ENCODE peak calls at places on chromosomes 3 and 15, in nine cellular contexts. V, E, I, L, B, M, F, O and A are unnamed samples.

GRCh38 chr3:18098960-18099587 is 326.1 kb downstream of the SATB1 start:
- DNase-seq in V (no peak), E (peak), I (no peak), L (no peak), B (peak), M (no peak), F (peak), O (peak), A (peak)

GRCh38 chr3:129289201-129289921 is 10.7 kb downstream of the HMCES start:
- DNase-seq in V (no peak), E (peak), I (no peak), L (no peak), B (no peak), M (no peak), F (peak), O (no peak), A (no peak)

GRCh38 chr15:40282870-40283614 is at the start of gene ANKRD63:
- DNase-seq in V (no peak), E (peak), I (no peak), L (no peak), B (peak), M (no peak), F (no peak), O (no peak), A (no peak)

GRCh38 chr15:43514241-43515057 is 3.0 kb upstream of the MAP1A start:
- DNase-seq in V (peak), E (peak), I (no peak), L (peak), B (peak), M (no peak), F (peak), O (no peak), A (no peak)

GRCh38 chr3:30289324-30289723 is 317.1 kb upstream of the TGFBR2 start:
- DNase-seq in V (no peak), E (peak), I (no peak), L (no peak), B (no peak), M (no peak), F (peak), O (no peak), A (no peak)

GRCh38 chr3:12329063-12329462 is 40.2 kb downstream of the PPARG start:
- DNase-seq in V (no peak), E (no peak), I (no peak), L (no peak), B (no peak), M (no peak), F (no peak), O (no peak), A (no peak)

GRCh38 chr15:101657171-101657570 is 5.0 kb upstream of the TM2D3 start:
- DNase-seq in V (no peak), E (no peak), I (no peak), L (no peak), B (no peak), M (no peak), F (no peak), O (no peak), A (no peak)

GRCh38 chr3:4551826-4552442 is 58.8 kb downstream of the ITPR1 start:
- DNase-seq in V (no peak), E (no peak), I (no peak), L (no peak), B (no peak), M (no peak), F (no peak), O (no peak), A (no peak)

GRCh38 chr3:144968951-144969350 is 997.3 kb downstream of the DIPK2A start:
- DNase-seq in V (no peak), E (peak), I (no peak), L (no peak), B (no peak), M (no peak), F (no peak), O (no peak), A (no peak)

GRCh38 chr3:42504334-42505202 is 2.1 kb downstream of the VIPR1 start:
- DNase-seq in V (peak), E (no peak), I (no peak), L (no peak), B (peak), M (no peak), F (no peak), O (no peak), A (no peak)

GRCh38 chr15:82165948-82166376 is 96.6 kb downstream of the EFL1 start:
- DNase-seq in V (no peak), E (peak), I (no peak), L (no peak), B (no peak), M (peak), F (peak), O (no peak), A (no peak)

GRCh38 chr15:77144028-77144427 is 73.1 kb upstream of the TSPAN3 start:
- DNase-seq in V (no peak), E (peak), I (no peak), L (no peak), B (no peak), M (no peak), F (peak), O (no peak), A (peak)

GRCh38 chr3:53938645-53939044 is 47.0 kb upstream of the SELENOK start:
- DNase-seq in V (no peak), E (peak), I (no peak), L (peak), B (peak), M (no peak), F (peak), O (peak), A (peak)

GRCh38 chr3:58256511-58256910 is 18.9 kb downstream of the ABHD6 start:
- DNase-seq in V (no peak), E (no peak), I (no peak), L (no peak), B (no peak), M (no peak), F (no peak), O (no peak), A (no peak)

GRCh38 chr3:182118081-182118480 is 406.4 kb downstream of the SOX2 start:
- DNase-seq in V (no peak), E (peak), I (no peak), L (no peak), B (no peak), M (no peak), F (no peak), O (peak), A (no peak)

GRCh38 chr3:117473981-117474563 is 764.5 kb downstream of the TUSC7 start:
- DNase-seq in V (no peak), E (no peak), I (no peak), L (no peak), B (no peak), M (no peak), F (no peak), O (no peak), A (no peak)

GRCh38 chr15:33442449-33442848 is 131.7 kb downstream of the RYR3 start:
- DNase-seq in V (no peak), E (no peak), I (no peak), L (no peak), B (no peak), M (no peak), F (no peak), O (no peak), A (no peak)

GRCh38 chr3:45546223-45546622 is 48.3 kb upstream of the LIMD1 start:
- DNase-seq in V (no peak), E (no peak), I (no peak), L (no peak), B (no peak), M (no peak), F (no peak), O (no peak), A (no peak)

GRCh38 chr3:62149962-62150361 is 223.4 kb downstream of the FEZF2 start:
- DNase-seq in V (no peak), E (peak), I (no peak), L (no peak), B (no peak), M (no peak), F (peak), O (no peak), A (no peak)

GRCh38 chr15:76932090-76932966 is 779 bp downstream of the RCN2 start:
- DNase-seq in V (no peak), E (peak), I (no peak), L (no peak), B (peak), M (no peak), F (peak), O (no peak), A (no peak)

GRCh38 chr15:57477736-57478522 is 101.6 kb downstream of the CGNL1 start:
- DNase-seq in V (no peak), E (no peak), I (no peak), L (no peak), B (no peak), M (peak), F (no peak), O (no peak), A (no peak)

GRCh38 chr3:143327388-143327787 is 207.8 kb downstream of the CHST2 start:
- DNase-seq in V (no peak), E (peak), I (no peak), L (no peak), B (no peak), M (no peak), F (peak), O (no peak), A (no peak)

GRCh38 chr3:143331336-143331735 is 211.8 kb downstream of the CHST2 start:
- DNase-seq in V (no peak), E (peak), I (no peak), L (no peak), B (no peak), M (no peak), F (peak), O (no peak), A (no peak)

GRCh38 chr3:143328459-143328858 is 208.9 kb downstream of the CHST2 start:
- DNase-seq in V (no peak), E (peak), I (no peak), L (no peak), B (peak), M (no peak), F (no peak), O (no peak), A (peak)

GRCh38 chr3:143330316-143330868 is 210.8 kb downstream of the CHST2 start:
- DNase-seq in V (no peak), E (no peak), I (no peak), L (no peak), B (no peak), M (no peak), F (no peak), O (no peak), A (no peak)

GRCh38 chr3:143329567-143330164 is 210.1 kb downstream of the CHST2 start:
- DNase-seq in V (no peak), E (peak), I (no peak), L (no peak), B (no peak), M (no peak), F (no peak), O (no peak), A (no peak)
- TF ChIP-seq CTCF in V (no peak), E (no peak), I (no peak), L (no peak), B (no peak), M (no peak), F (no peak), O (no peak), A (no peak)

GRCh38 chr15:93179072-93179471 is 90.1 kb upstream of the RGMA start:
- DNase-seq in V (peak), E (no peak), I (no peak), L (no peak), B (peak), M (peak), F (no peak), O (no peak), A (no peak)

GRCh38 chr15:93180128-93180527 is 91.1 kb upstream of the RGMA start:
- DNase-seq in V (no peak), E (no peak), I (no peak), L (no peak), B (no peak), M (no peak), F (no peak), O (no peak), A (no peak)

GRCh38 chr15:93179704-93180103 is 90.7 kb upstream of the RGMA start:
- DNase-seq in V (no peak), E (no peak), I (no peak), L (peak), B (no peak), M (no peak), F (no peak), O (no peak), A (no peak)

GRCh38 chr15:93180656-93181055 is 91.6 kb upstream of the RGMA start:
- DNase-seq in V (no peak), E (no peak), I (no peak), L (peak), B (no peak), M (no peak), F (no peak), O (no peak), A (no peak)

DNA sequence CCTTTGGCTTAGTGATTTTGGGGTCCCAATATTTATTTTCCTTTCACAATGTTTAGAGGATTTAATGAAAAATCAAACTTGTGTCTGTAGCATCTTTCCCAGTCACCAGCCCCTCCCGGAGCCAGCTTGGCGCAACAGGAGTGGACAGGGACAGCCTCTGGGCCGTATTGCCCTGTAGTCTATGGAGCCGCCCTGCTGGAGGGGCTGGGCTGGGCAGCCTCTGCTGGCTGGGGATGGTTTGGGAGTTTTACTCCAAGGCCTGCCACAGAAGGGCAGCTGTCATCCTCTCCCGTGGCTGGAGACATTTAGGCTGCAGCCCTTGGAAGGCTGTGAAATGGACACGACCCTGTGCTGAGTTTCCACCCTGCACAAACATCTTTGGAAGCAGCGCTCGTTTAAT is 89.4 kb upstream of the RGMA start:
- DNase-seq in V (no peak), E (no peak), I (no peak), L (peak), B (no peak), M (no peak), F (no peak), O (no peak), A (no peak)
- TF ChIP-seq CTCF in V (no peak), E (no peak), I (no peak), L (peak), B (no peak), M (no peak), F (no peak), O (no peak), A (no peak)

GRCh38 chr3:31462050-31462569 is 70.6 kb upstream of the STT3B start:
- DNase-seq in V (no peak), E (no peak), I (no peak), L (no peak), B (peak), M (peak), F (peak), O (no peak), A (no peak)
- TF ChIP-seq CTCF in V (no peak), E (no peak), I (no peak), L (no peak), B (peak), M (peak), F (no peak), O (no peak), A (no peak)

GRCh38 chr3:46876313-46877300 is 914 bp upstream of the PTH1R start:
- DNase-seq in V (no peak), E (no peak), I (no peak), L (no peak), B (no peak), M (no peak), F (no peak), O (no peak), A (no peak)

GRCh38 chr3:46877671-46878125 is at the start of gene PTH1R:
- DNase-seq in V (no peak), E (no peak), I (no peak), L (no peak), B (no peak), M (no peak), F (no peak), O (no peak), A (no peak)

GRCh38 chr3:46881819-46882376 is 4.4 kb downstream of the PTH1R start:
- DNase-seq in V (no peak), E (peak), I (peak), L (peak), B (peak), M (no peak), F (no peak), O (no peak), A (no peak)

GRCh38 chr3:46880884-46881818 is 3.6 kb downstream of the PTH1R start:
- DNase-seq in V (no peak), E (no peak), I (no peak), L (peak), B (no peak), M (no peak), F (no peak), O (no peak), A (no peak)

GRCh38 chr3:46878796-46879436 is 1.4 kb downstream of the PTH1R start:
- DNase-seq in V (no peak), E (no peak), I (no peak), L (no peak), B (no peak), M (peak), F (no peak), O (peak), A (no peak)
- TF ChIP-seq CTCF in V (no peak), E (no peak), I (no peak), L (no peak), B (no peak), M (no peak), F (no peak), O (no peak), A (no peak)

DNA sequence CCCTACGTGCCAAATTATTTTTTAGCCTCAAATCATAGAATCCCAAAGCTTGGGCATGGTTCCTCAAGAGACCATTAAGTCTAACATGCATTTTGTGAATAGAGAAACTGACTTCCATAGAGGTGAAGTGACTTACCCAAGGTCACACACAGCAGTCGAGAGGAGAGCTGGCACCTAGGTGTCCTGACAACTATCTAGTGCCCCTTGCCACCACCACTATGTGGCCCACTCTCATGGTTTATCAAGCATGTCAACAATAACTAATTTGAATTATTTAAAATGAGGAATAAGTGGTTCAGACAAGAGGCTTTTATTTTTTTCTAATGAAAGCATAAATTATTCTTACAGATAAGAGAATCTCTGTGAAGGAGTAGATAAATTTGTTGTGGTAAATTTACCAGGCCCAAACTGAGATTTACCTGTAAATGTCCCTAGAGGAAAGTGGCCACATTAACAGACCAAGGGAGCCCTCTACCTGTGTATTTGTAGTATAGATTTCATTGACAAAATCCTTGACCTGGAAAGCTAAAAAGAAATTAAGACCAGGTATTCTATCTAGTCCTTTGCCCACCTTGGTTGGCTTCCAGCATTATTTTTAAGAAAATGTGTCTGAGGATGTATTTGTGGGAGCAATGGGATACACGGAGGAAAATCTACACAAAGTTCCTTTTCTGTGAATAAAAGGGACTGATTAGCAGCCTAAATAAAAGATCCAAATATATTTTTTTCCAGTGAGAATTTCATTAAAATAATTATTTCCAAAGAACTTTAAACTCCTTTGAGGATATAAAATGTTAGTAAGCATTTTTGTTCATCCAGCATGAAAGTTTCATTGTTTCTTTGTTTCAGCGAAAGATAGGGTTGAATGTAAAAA is 49.1 kb downstream of the IQCH start:
- DNase-seq in V (no peak), E (peak), I (no peak), L (no peak), B (peak), M (peak), F (peak), O (no peak), A (no peak)
- TF ChIP-seq CTCF in V (peak), E (peak), I (peak), L (no peak), B (peak), M (peak), F (peak), O (peak), A (peak)

GRCh38 chr15:83446904-83447708 is at the start of gene SH3GL3:
- DNase-seq in V (peak), E (peak), I (peak), L (peak), B (peak), M (no peak), F (peak), O (peak), A (no peak)
- TF ChIP-seq CTCF in V (peak), E (peak), I (no peak), L (no peak), B (peak), M (no peak), F (peak), O (no peak), A (peak)

GRCh38 chr3:131526801-131527347 is 24.1 kb upstream of the MRPL3 start:
- DNase-seq in V (peak), E (peak), I (peak), L (peak), B (peak), M (no peak), F (peak), O (peak), A (peak)
- TF ChIP-seq CTCF in V (no peak), E (peak), I (no peak), L (no peak), B (peak), M (peak), F (peak), O (peak), A (peak)

DNA sequence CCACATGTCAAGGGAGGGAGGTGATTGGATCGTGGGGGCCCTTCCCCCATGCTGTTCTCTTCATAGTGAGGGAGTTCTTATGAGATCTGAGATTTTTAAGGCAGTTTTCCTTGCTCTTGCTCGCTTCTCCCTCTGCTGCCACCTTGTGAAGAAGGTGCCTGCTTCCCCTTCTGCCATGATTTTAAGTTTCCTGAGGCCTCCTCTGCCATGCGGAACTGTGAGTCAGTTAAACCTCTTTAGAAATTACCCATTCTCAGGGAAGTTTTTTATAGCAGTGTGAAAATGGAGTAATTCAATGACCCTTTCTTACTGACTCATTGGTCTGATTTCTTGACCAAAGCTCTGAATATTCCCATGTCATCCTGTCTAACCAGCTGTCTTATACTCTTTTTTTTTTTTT is 484.4 kb upstream of the TPRG1 start:
- DNase-seq in V (no peak), E (peak), I (no peak), L (peak), B (no peak), M (no peak), F (peak), O (no peak), A (no peak)
- TF ChIP-seq CTCF in V (peak), E (peak), I (no peak), L (no peak), B (no peak), M (no peak), F (peak), O (peak), A (peak)

DNA sequence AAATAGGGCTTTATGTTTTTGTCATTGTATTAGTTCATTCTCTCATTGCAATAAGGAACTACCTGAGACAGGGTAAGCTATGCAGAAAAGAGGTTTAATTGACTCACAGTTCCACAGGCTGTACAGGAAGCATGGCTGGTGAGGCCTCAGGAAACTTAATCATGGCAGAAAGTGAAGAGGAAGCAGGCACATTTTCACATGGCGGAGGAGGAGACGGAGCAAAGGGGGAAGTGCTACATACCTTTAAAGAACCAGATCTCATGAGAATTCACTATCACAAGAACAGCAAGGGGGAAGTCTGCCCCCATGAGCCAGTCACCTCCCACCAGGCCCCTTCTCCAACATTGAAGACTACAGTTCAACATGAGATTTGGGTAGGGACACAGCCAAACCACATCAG is 25.6 kb downstream of the CEP63 start:
- DNase-seq in V (no peak), E (no peak), I (no peak), L (no peak), B (no peak), M (no peak), F (no peak), O (no peak), A (no peak)
- TF ChIP-seq CTCF in V (no peak), E (no peak), I (no peak), L (no peak), B (no peak), M (no peak), F (no peak), O (no peak), A (no peak)